ENCODE peak calls at places on chromosome 9, in ten cellular contexts. O is AG09319; G is aorta; K is H7; U is GM23338; Y is CD8-positive, alpha-beta T cell; X is HTR-8/SVneo; D is hypothalamus; F is NCI-H1417; H is epithelial cell of prostate. Q is an unnamed sample.

GRCh38 chr9:7570107-7570720 is 229.4 kb downstream of the DMAC1 start:
- DNase-seq in O (no peak), G (peak; percentile 42), K (peak; percentile 19), U (peak; percentile 85), Y (peak; percentile 54), X (peak; percentile 2), D (peak; percentile 17), F (peak; percentile 82), H (no peak), Q (peak; percentile 5)

GRCh38 chr9:36903541-36904435 is 130.3 kb downstream of the PAX5 start:
- DNase-seq in O (no peak), G (no peak), K (no peak), U (no peak), Y (no peak), X (peak; percentile 68), D (no peak), F (no peak), H (no peak), Q (peak; percentile 7)

GRCh38 chr9:135159801-135160200 is 72.3 kb downstream of the OLFM1 start:
- DNase-seq in O (no peak), G (no peak), K (no peak), U (no peak), Y (no peak), X (no peak), D (no peak), F (no peak), H (no peak), Q (no peak)

GRCh38 chr9:132842124-132843005 is 35.7 kb downstream of the AK8 start:
- DNase-seq in O (no peak), G (no peak), K (no peak), U (peak; percentile 21), Y (no peak), X (no peak), D (no peak), F (no peak), H (no peak), Q (no peak)

GRCh38 chr9:7791364-7791763 is 8.2 kb downstream of the DMAC1 start:
- DNase-seq in O (no peak), G (no peak), K (no peak), U (no peak), Y (no peak), X (no peak), D (no peak), F (peak; percentile 40), H (no peak), Q (no peak)

GRCh38 chr9:14466429-14466818 is 152.5 kb upstream of the NFIB start:
- DNase-seq in O (no peak), G (no peak), K (peak; percentile 50), U (peak; percentile 11), Y (no peak), X (no peak), D (no peak), F (no peak), H (no peak), Q (no peak)

GRCh38 chr9:90919883-90920282 is 118.3 kb downstream of the SYK start:
- DNase-seq in O (no peak), G (no peak), K (no peak), U (no peak), Y (no peak), X (no peak), D (peak; percentile 25), F (no peak), H (no peak), Q (no peak)

GRCh38 chr9:127448112-127448805 is 2.9 kb downstream of the RPL12 start:
- DNase-seq in O (no peak), G (no peak), K (no peak), U (no peak), Y (no peak), X (no peak), D (no peak), F (no peak), H (no peak), Q (no peak)

GRCh38 chr9:83154087-83154736 is 91.3 kb upstream of the RASEF start:
- DNase-seq in O (no peak), G (no peak), K (no peak), U (no peak), Y (no peak), X (no peak), D (no peak), F (no peak), H (peak; percentile 76), Q (no peak)

GRCh38 chr9:83537331-83538171 is 650 bp downstream of the FRMD3 start:
- DNase-seq in O (no peak), G (no peak), K (peak; percentile 59), U (peak; percentile 55), Y (no peak), X (no peak), D (peak; percentile 31), F (no peak), H (no peak), Q (no peak)

GRCh38 chr9:16048129-16048528 is 495.3 kb downstream of the CCDC171 start:
- DNase-seq in O (no peak), G (no peak), K (no peak), U (no peak), Y (no peak), X (no peak), D (no peak), F (no peak), H (no peak), Q (no peak)

GRCh38 chr9:7209990-7210389 is 452.2 kb downstream of the KDM4C start:
- DNase-seq in O (no peak), G (no peak), K (no peak), U (no peak), Y (no peak), X (no peak), D (no peak), F (peak; percentile 28), H (no peak), Q (no peak)

GRCh38 chr9:27089706-27090105 is 19.3 kb upstream of the TEK start:
- DNase-seq in O (no peak), G (no peak), K (no peak), U (no peak), Y (no peak), X (no peak), D (no peak), F (no peak), H (no peak), Q (no peak)

GRCh38 chr9:95047452-95048224 is 269.9 kb downstream of the FANCC start:
- DNase-seq in O (no peak), G (no peak), K (no peak), U (no peak), Y (no peak), X (no peak), D (no peak), F (no peak), H (no peak), Q (no peak)

GRCh38 chr9:4894076-4894475 is 91.0 kb upstream of the JAK2 start:
- DNase-seq in O (no peak), G (no peak), K (no peak), U (no peak), Y (no peak), X (no peak), D (no peak), F (no peak), H (peak; percentile 62), Q (no peak)

GRCh38 chr9:18256574-18256973 is 217.4 kb upstream of the ADAMTSL1 start:
- DNase-seq in O (no peak), G (no peak), K (no peak), U (peak; percentile 17), Y (no peak), X (no peak), D (no peak), F (no peak), H (no peak), Q (no peak)

GRCh38 chr9:106864533-106865143 is 1.7 kb downstream of the ZNF462 start:
- DNase-seq in O (no peak), G (no peak), K (peak; percentile 29), U (no peak), Y (no peak), X (no peak), D (no peak), F (peak; percentile 22), H (no peak), Q (no peak)

GRCh38 chr9:70392189-70392588 is 22.3 kb downstream of the KLF9 start:
- DNase-seq in O (no peak), G (no peak), K (no peak), U (no peak), Y (no peak), X (no peak), D (no peak), F (peak; percentile 6), H (no peak), Q (no peak)

GRCh38 chr9:95822583-95823431 is 52.7 kb upstream of the ERCC6L2 start:
- DNase-seq in O (peak; percentile 80), G (no peak), K (no peak), U (no peak), Y (no peak), X (peak; percentile 61), D (no peak), F (no peak), H (peak; percentile 8), Q (peak; percentile 21)

GRCh38 chr9:136205707-136205992 is 722 bp upstream of the LHX3 start:
- DNase-seq in O (no peak), G (no peak), K (no peak), U (no peak), Y (no peak), X (no peak), D (no peak), F (no peak), H (no peak), Q (no peak)

GRCh38 chr9:83457005-83457404 is 81.2 kb downstream of the FRMD3 start:
- DNase-seq in O (no peak), G (no peak), K (no peak), U (no peak), Y (no peak), X (no peak), D (no peak), F (no peak), H (no peak), Q (no peak)

GRCh38 chr9:23545728-23546127 is 280.3 kb downstream of the ELAVL2 start:
- DNase-seq in O (no peak), G (no peak), K (no peak), U (no peak), Y (no peak), X (no peak), D (no peak), F (no peak), H (no peak), Q (no peak)

GRCh38 chr9:134913041-134913712 is 4.5 kb downstream of the FCN1 start:
- DNase-seq in O (no peak), G (no peak), K (peak; percentile 32), U (no peak), Y (no peak), X (no peak), D (no peak), F (no peak), H (no peak), Q (no peak)

Q was measured in T1000.